ENCODE peak calls at places on chromosomes 7 and 10, in nine cellular contexts. R is PC-3, O is gastrocnemius medialis, Z is neuronal stem cell, T is endodermal cell, K is IMR-90, I is mammary epithelial cell, E is neural progenitor cell, N is GM23248. U is an unnamed sample. For H3K4me1 and H3K9me3, the result is how much of the 10 kb centered on the place peaks cover.

GRCh38 chr10:32577448-32577847 is 131.5 kb downstream of the CCDC7 start:
- DNase-seq in Z (no peak), O (no peak), T (no peak), I (peak), R (peak), E (no peak), N (peak), K (peak), U (no peak)

GRCh38 chr7:101911800-101912705 is 94.6 kb downstream of the CUX1 start:
- DNase-seq in O (peak), E (no peak), R (no peak), I (no peak), K (peak), N (no peak), T (no peak), Z (no peak), U (peak)

GRCh38 chr7:101625076-101625914 is 3.8 kb downstream of the MYL10 start:
- DNase-seq in N (peak), R (no peak), Z (no peak), O (no peak), I (no peak), E (peak), T (peak), K (peak), U (no peak)

GRCh38 chr10:87775766-87776165 is 42.3 kb downstream of the ATAD1 start:
- DNase-seq in K (peak), R (peak), Z (no peak), E (no peak), I (peak), N (peak), T (no peak), O (no peak), U (no peak)

GRCh38 chr7:143444063-143444782 is 970 bp downstream of the TAS2R60 start:
- DNase-seq in R (no peak), I (no peak), E (no peak), T (no peak), Z (no peak), O (no peak), K (no peak), N (no peak), U (no peak)

GRCh38 chr7:69219381-69219780 is 378.9 kb upstream of the AUTS2 start:
- DNase-seq in O (no peak), K (no peak), R (no peak), Z (no peak), N (no peak), T (no peak), I (no peak), E (no peak), U (no peak)

GRCh38 chr10:120205368-120206018 is 251.5 kb upstream of the PLPP4 start:
- DNase-seq in T (no peak), O (no peak), R (no peak), Z (no peak), K (no peak), I (peak), N (no peak), E (no peak), U (no peak)

GRCh38 chr10:27100800-27101347 is 580 bp upstream of the ANKRD26 start:
- DNase-seq in N (no peak), O (no peak), I (no peak), K (no peak), T (no peak), E (peak), R (no peak), Z (no peak), U (no peak)

GRCh38 chr7:89618269-89618668 is 536.0 kb upstream of the STEAP1 start:
- DNase-seq in Z (no peak), I (no peak), R (no peak), E (no peak), N (no peak), K (no peak), T (no peak), O (no peak), U (no peak)

GRCh38 chr7:44986218-44987053 is 7.6 kb upstream of the MYO1G start:
- DNase-seq in R (peak), N (peak), T (peak), I (peak), E (peak), Z (peak), O (peak), K (peak), U (peak)

GRCh38 chr7:44984478-44984758 is 5.6 kb upstream of the MYO1G start:
- DNase-seq in R (no peak), Z (no peak), I (no peak), N (no peak), T (no peak), E (no peak), O (no peak), K (no peak), U (no peak)

GRCh38 chr7:44983742-44984477 is 5.1 kb upstream of the MYO1G start:
- DNase-seq in Z (no peak), E (no peak), I (no peak), K (no peak), O (no peak), R (no peak), T (no peak), N (no peak), U (no peak)

GRCh38 chr7:44985900-44986217 is 7.0 kb upstream of the MYO1G start:
- DNase-seq in Z (no peak), I (no peak), R (no peak), E (no peak), K (no peak), N (no peak), T (no peak), O (no peak), U (no peak)

DNA sequence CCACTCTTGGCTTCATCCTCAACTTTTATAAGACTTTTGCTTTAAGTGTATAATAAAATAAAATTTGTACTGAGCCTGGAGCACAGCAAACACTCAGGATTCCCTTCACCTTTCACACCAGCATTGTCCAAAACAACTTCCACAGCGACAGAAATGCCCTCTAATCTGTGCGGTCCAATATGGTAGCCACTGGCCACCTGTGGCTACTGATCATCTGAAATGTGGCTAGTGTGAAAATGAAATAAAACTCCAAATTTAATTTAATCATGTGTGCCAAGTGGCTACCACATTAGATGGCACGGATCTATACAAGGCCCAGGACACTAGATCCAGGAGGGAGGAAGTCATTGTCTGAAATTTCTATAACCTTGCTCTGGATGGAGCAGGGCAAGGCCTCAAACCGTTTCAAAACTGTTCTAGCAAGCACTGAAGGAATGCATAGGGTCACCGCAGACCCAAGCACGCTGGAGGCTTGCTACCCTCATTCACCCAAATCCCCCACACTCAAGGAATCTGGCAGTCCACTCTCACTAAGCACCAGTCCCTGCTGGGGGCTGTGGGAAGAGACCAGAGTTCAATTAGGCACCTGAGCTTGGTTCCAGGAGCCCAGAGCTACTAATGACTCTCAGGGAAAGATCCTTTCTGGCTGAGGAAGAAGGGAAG is 6.3 kb upstream of the MYO1G start:
- DNase-seq in O (no peak), Z (no peak), N (no peak), K (no peak), E (peak), I (no peak), R (no peak), T (no peak), U (no peak)
- H3K4me1 ChIP-seq in O (under half), Z (under half), N (under half), K (under half), E (under half), I (under half), R (under half), T (under half), U (under half)

GRCh38 chr7:153576096-153576495 is 476.1 kb upstream of the DPP6 start:
- DNase-seq in N (no peak), R (no peak), T (no peak), E (no peak), K (no peak), Z (no peak), I (no peak), O (no peak), U (no peak)
- H3K9me3 ChIP-seq in N (under half), R (under half), T (half or more), E (under half), K (under half), Z (under half), I (under half), O (under half), U (under half)

DNA sequence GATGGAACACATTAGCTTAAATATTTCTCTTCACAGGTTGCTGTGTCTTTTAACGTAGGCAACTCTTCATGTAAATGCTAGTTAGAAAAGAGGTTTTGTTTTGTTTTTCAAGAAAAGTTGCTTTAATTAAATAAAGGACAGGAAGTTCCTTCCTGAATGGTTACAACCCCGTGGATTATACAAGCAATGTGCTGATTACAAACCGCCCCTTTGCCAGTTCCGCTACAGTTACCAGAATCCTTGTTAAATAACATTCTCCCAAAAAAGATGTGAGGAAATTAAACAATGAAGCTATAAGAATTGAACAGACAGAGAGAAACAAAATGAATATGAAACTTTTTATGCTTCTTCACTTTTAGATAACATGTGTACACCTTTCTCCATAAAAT is 75.1 kb downstream of the LYZL2 start:
- DNase-seq in Z (no peak), R (no peak), N (no peak), T (no peak), E (no peak), I (no peak), K (no peak), O (no peak), U (no peak)
- H3K27ac ChIP-seq in Z (no peak), R (no peak), N (peak), T (no peak), E (no peak), I (no peak), K (no peak), O (peak), U (peak)

GRCh38 chr7:72234086-72234485 is 178.1 kb downstream of the CALN1 start:
- DNase-seq in O (no peak), I (no peak), R (no peak), T (peak), Z (no peak), E (no peak), N (no peak), K (no peak), U (no peak)
- H3K4me1 ChIP-seq in O (under half), I (under half), R (under half), T (under half), Z (under half), E (under half), N (under half), K (under half), U (under half)

GRCh38 chr7:157622408-157623221 is 285.8 kb downstream of the DNAJB6 start:
- DNase-seq in K (no peak), I (no peak), N (no peak), O (no peak), R (no peak), T (no peak), E (no peak), Z (no peak), U (peak)

GRCh38 chr7:157621131-157621681 is 284.4 kb downstream of the DNAJB6 start:
- DNase-seq in O (no peak), T (no peak), R (no peak), Z (no peak), I (no peak), E (no peak), N (no peak), K (no peak), U (peak)

GRCh38 chr7:157620616-157621015 is 283.8 kb downstream of the DNAJB6 start:
- DNase-seq in O (no peak), R (no peak), T (no peak), I (no peak), E (no peak), K (no peak), Z (no peak), N (no peak), U (no peak)

GRCh38 chr7:157623556-157623955 is 286.8 kb downstream of the DNAJB6 start:
- DNase-seq in Z (no peak), T (no peak), O (no peak), R (no peak), E (no peak), K (no peak), N (no peak), I (no peak), U (no peak)

DNA sequence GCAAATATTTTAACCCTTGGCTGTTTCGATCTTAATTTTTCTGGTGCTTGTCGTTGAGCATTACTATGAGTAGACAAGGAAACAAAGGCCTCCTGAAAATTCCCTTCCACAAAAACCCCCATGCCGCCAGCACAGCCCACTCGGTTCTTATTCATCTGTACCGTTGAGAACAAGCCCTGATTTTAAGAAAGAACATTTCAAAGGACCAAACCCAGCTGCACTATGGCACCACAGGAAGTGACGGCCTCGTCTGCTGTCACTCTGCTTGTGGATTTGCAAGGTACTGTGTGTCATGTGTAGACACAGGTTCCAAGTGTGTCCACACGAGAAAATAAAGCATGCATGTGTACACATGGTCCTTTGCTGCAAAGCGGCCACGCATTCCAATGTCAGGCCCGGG is 285.2 kb downstream of the DNAJB6 start:
- DNase-seq in R (no peak), O (no peak), E (no peak), K (no peak), I (no peak), Z (no peak), T (no peak), N (no peak), U (no peak)
- H3K9me3 ChIP-seq in R (under half), O (under half), E (under half), K (under half), I (under half), Z (under half), T (half or more), N (under half), U (under half)

U was measured in upper lobe of right lung.